ENCODE peak calls at places on chromosome 12, in nine cellular contexts. T is NCI-H146; Q is NCI-H1092; A is dorsolateral prefrontal cortex; X is AG08395; Y is NCI-H226; E is B cell; B is activated naive CD4-positive, alpha-beta T cell treated with Interleukin-2 at 50 U/mL for 16 hours; O is progenitor cell of endocrine pancreas. S is an unnamed sample.

GRCh38 chr12:100741084-100741711 is 53.4 kb upstream of the ANO4 start:
- DNase-seq in T (peak; percentile 32), Q (no peak), A (no peak), X (peak; percentile 53), Y (no peak), E (no peak), B (no peak), O (no peak), S (no peak)

GRCh38 chr12:77837876-77838291 is 7.2 kb downstream of the NAV3 start:
- DNase-seq in T (no peak), Q (no peak), A (no peak), X (no peak), Y (no peak), E (no peak), B (no peak), O (no peak), S (no peak)

GRCh38 chr12:90631581-90631980 is 323.4 kb downstream of the CCER1 start:
- DNase-seq in T (no peak), Q (no peak), A (no peak), X (no peak), Y (no peak), E (no peak), B (no peak), O (no peak), S (no peak)

GRCh38 chr12:88207921-88208640 is 66.0 kb downstream of the TMTC3 start:
- DNase-seq in T (no peak), Q (no peak), A (no peak), X (peak; percentile 80), Y (peak; percentile 22), E (no peak), B (no peak), O (no peak), S (no peak)

GRCh38 chr12:50039151-50039835 is 14.0 kb upstream of the RACGAP1 start:
- DNase-seq in T (peak; percentile 84), Q (peak; percentile 36), A (peak; percentile 82), X (peak; percentile 81), Y (peak; percentile 82), E (peak; percentile 73), B (peak; percentile 85), O (peak; percentile 88), S (no peak)

GRCh38 chr12:124745468-124745890 is 118.2 kb downstream of the SCARB1 start:
- DNase-seq in T (no peak), Q (no peak), A (no peak), X (no peak), Y (peak; percentile 27), E (no peak), B (no peak), O (no peak), S (no peak)

GRCh38 chr12:66663605-66664004 is 15.3 kb downstream of the GRIP1 start:
- DNase-seq in T (no peak), Q (no peak), A (no peak), X (no peak), Y (no peak), E (no peak), B (no peak), O (no peak), S (no peak)

GRCh38 chr12:3882896-3883564 is 9.8 kb upstream of the PARP11 start:
- DNase-seq in T (no peak), Q (no peak), A (no peak), X (peak; percentile 9), Y (no peak), E (no peak), B (no peak), O (no peak), S (peak; percentile 67)

GRCh38 chr12:95859344-95859816 is 628 bp downstream of the SNRPF start:
- DNase-seq in T (peak; percentile 50), Q (no peak), A (no peak), X (peak; percentile 5), Y (no peak), E (no peak), B (peak; percentile 19), O (no peak), S (no peak)

GRCh38 chr12:118746960-118747359 is 234.4 kb upstream of the SRRM4 start:
- DNase-seq in T (no peak), Q (no peak), A (no peak), X (no peak), Y (no peak), E (no peak), B (no peak), O (no peak), S (no peak)

GRCh38 chr12:60072911-60073310 is 477.1 kb downstream of the SLC16A7 start:
- DNase-seq in T (no peak), Q (no peak), A (no peak), X (peak; percentile 11), Y (no peak), E (no peak), B (no peak), O (no peak), S (no peak)